ENCODE peak calls at places on chromosomes 2 and 18, in eight cellular contexts. Z is mammary epithelial cell, Q is body of pancreas, P is dorsolateral prefrontal cortex, E is sigmoid colon, L is IMR-90, R is lower lobe of right lung, I is Peyer's patch. X is an unnamed sample.
A peak's percentile ranks its signal among the peaks of the same experiment; 100 is the strongest.

GRCh38 chr18:3411854-3412268 is 38.1 kb upstream of the TGIF1 start:
- DNase-seq in Z (peak; percentile 43), P (no peak), E (no peak), Q (peak; percentile 21), L (no peak), R (peak; percentile 69), I (peak; percentile 74), X (no peak)

GRCh38 chr18:48866028-48866733 is 84.6 kb downstream of the SMAD7 start:
- DNase-seq in P (peak; percentile 82), Q (peak; percentile 90), R (peak; percentile 57), L (peak; percentile 85), Z (no peak), E (peak; percentile 87), I (no peak), X (no peak)

GRCh38 chr2:175030380-175031271 is 25.4 kb upstream of the CHN1 start:
- DNase-seq in P (peak; percentile 45), E (no peak), I (peak; percentile 49), R (no peak), Q (peak; percentile 32), Z (peak; percentile 31), L (peak; percentile 58), X (peak; percentile 24)

GRCh38 chr18:79944126-79944731 is 7.2 kb downstream of the SLC66A2 start:
- DNase-seq in P (peak; percentile 63), Q (peak; percentile 91), E (peak; percentile 67), R (peak; percentile 32), L (no peak), I (peak; percentile 41), Z (no peak), X (no peak)

GRCh38 chr2:150165988-150166965 is 321.2 kb downstream of the RND3 start:
- DNase-seq in Q (peak; percentile 29), I (no peak), E (peak; percentile 74), L (no peak), R (no peak), P (peak; percentile 29), Z (peak; percentile 76), X (no peak)

GRCh38 chr2:170814551-170815245 is 2.0 kb upstream of the GAD1 start:
- DNase-seq in Z (no peak), E (no peak), R (no peak), L (no peak), Q (no peak), I (no peak), P (no peak), X (no peak)

GRCh38 chr2:102753563-102754159 is 8.2 kb upstream of the TMEM182 start:
- DNase-seq in E (no peak), L (peak; percentile 53), R (no peak), P (no peak), Z (peak; percentile 47), Q (peak; percentile 37), I (peak; percentile 67), X (peak; percentile 25)

GRCh38 chr2:25251032-25251460 is 82.7 kb upstream of the POMC start:
- DNase-seq in R (no peak), I (no peak), P (no peak), E (no peak), L (no peak), Q (no peak), Z (no peak), X (no peak)

GRCh38 chr2:68849579-68850030 is 21.6 kb downstream of the BMP10 start:
- DNase-seq in R (no peak), L (peak; percentile 89), E (no peak), I (no peak), Q (no peak), Z (no peak), P (no peak), X (no peak)

GRCh38 chr2:169298007-169298406 is 64.3 kb downstream of the LRP2 start:
- DNase-seq in Q (no peak), E (no peak), Z (no peak), R (no peak), P (no peak), I (no peak), L (no peak), X (no peak)

GRCh38 chr2:131673400-131674173 is 145.9 kb downstream of the CCDC74A start:
- DNase-seq in Z (peak; percentile 60), R (peak; percentile 84), I (peak; percentile 88), L (peak; percentile 44), E (peak; percentile 85), Q (peak; percentile 89), P (peak; percentile 83), X (peak; percentile 58)

GRCh38 chr2:9332136-9332852 is 91.0 kb downstream of the ITGB1BP1 start:
- DNase-seq in L (no peak), Z (no peak), I (no peak), Q (no peak), P (no peak), E (no peak), R (no peak), X (no peak)

GRCh38 chr2:152031747-152032146 is 67.1 kb downstream of the CACNB4 start:
- DNase-seq in P (no peak), E (no peak), I (no peak), Q (no peak), R (no peak), Z (no peak), L (no peak), X (no peak)

GRCh38 chr2:192230864-192231453 is 36.2 kb upstream of the TMEFF2 start:
- DNase-seq in E (no peak), Z (no peak), P (no peak), R (no peak), L (no peak), I (no peak), Q (no peak), X (no peak)

GRCh38 chr2:185618630-185619029 is 120.0 kb upstream of the FSIP2 start:
- DNase-seq in Z (peak; percentile 56), P (no peak), E (no peak), Q (no peak), L (no peak), R (no peak), I (no peak), X (peak; percentile 4)

GRCh38 chr2:47172156-47172921 is 17.2 kb upstream of the STPG4 start:
- DNase-seq in L (no peak), R (no peak), Q (no peak), P (no peak), Z (no peak), I (peak; percentile 62), E (no peak), X (no peak)

GRCh38 chr2:241095594-241096290 is 6.3 kb downstream of the MTERF4 start:
- DNase-seq in I (peak; percentile 57), P (no peak), R (no peak), E (no peak), L (no peak), Z (no peak), Q (no peak), X (no peak)

GRCh38 chr2:234565842-234566619 is 69.2 kb upstream of the ARL4C start:
- DNase-seq in Q (no peak), L (no peak), P (no peak), E (no peak), Z (no peak), R (no peak), I (no peak), X (no peak)

DNA sequence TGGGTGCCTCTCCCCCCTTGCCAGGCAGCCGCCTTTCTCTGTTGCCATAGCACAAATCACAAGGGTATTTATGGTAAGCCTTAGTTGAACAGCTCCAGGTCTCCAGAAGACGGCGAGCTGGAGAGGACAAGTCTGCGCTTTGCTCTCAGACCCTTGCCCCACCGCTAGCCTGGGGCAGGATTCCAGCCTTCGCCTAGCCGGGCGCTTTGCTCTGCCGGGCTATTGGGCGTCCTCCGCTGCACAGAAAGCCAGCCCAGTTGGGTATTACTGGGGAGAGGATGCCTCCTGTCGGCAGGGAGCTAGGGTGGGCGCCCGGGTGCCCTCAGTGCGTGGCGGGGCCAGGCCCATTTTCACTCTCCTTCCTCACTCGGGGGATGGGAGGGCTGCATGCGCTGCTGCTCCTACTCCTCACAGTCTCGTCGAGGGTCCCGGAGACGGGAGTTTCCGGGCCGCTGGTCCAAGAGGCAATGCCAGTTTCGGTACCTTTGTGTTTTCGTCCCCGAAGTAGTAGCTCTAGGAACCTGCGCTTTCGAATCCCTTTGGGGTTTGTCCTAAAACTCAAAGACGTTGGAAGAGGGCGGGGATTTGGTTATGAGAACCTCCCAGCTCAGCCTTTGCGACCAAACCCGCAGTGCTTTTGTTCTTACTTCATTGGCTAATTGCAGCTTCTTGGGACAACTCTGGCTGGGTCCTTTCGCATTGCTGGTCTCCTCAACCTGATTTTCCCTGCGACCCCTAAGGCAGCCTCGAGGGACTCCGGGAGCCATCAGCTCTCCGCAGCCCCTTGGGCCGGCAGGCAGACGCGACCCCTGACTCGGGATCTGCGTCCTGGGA is 3.6 kb upstream of the DLX2 start:
- DNase-seq in E (no peak), R (no peak), I (no peak), Q (peak; percentile 43), P (no peak), Z (no peak), L (peak; percentile 43), X (no peak)
- TF ChIP-seq CTCF in E (no peak), R (peak; percentile 32), I (peak; percentile 26), Q (peak; percentile 29), P (peak; percentile 18), Z (peak; percentile 21), L (peak; percentile 66), X (peak; percentile 54)

DNA sequence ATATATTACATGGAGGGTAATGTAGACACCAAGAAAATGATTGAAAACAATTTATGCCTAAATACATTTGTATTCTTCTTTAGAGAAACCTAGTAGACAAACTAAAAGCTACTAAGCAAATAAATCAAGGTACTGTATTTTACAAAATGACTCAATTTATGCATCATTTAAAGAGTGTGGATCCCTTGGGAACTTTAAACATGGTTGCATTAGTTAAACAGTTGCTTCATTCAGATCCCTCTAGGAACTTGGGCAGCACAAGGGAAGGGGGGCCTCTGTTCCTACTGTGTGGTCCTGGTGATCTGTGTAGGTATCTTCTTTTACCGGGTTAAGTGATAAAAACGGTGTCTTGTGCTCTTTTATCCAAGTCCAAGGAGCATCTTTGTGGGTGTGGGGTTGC is 31.5 kb upstream of the ATP8B1 start:
- DNase-seq in E (no peak), I (no peak), Z (no peak), L (no peak), Q (no peak), P (no peak), R (no peak), X (no peak)
- H3K27ac ChIP-seq in E (no peak overlapping the region), I (no peak overlapping the region), Z (no peak overlapping the region), L (no peak overlapping the region), Q (no peak overlapping the region), P (no peak overlapping the region), R (no peak overlapping the region), X (no peak overlapping the region)

GRCh38 chr18:54899500-54899899 is 59.8 kb downstream of the CCDC68 start:
- DNase-seq in E (no peak), L (no peak), R (no peak), Z (no peak), P (no peak), Q (no peak), I (no peak), X (no peak)
- TF ChIP-seq CTCF in E (no peak), L (no peak), R (no peak), Z (no peak), P (no peak), Q (no peak), I (no peak), X (no peak)

DNA sequence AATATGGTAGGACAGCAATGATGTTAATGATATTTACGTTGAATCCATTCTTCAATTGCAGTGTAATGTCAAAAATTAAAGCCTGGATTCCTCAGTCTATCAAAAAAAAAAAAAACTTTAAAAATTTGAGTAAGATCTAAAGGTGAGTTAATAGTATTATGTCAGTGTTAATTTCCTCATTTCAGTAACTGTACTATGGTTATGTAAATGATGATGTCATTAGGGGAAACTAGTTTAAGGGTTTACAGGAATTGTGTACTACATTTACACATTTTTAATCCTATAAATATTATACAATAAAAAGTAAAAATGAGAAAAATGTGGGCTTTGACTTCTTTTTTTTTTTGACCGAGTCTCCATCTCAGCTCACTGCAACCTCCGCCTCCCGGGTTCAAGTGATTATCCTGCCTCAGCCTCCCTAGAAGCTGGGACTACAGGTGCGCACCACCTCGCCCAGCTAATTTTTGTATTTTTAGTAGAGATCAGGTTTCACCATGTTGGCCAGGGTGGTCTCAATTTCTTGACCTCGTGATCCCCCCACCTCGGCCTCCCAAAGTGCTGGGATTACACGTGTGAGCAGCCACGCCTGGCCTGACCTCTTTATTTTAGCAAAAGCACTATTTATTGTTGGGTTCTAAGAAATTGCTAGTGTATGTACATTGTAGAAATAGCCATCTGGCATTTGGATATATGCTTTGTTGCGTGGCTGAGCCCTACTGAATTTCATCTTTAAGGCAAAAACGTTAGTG is 106.5 kb downstream of the XIRP2 start:
- DNase-seq in P (no peak), I (no peak), L (no peak), Q (no peak), E (no peak), R (no peak), Z (no peak), X (no peak)
- H3K27ac ChIP-seq in P (no peak overlapping the region), I (no peak overlapping the region), L (no peak overlapping the region), Q (no peak overlapping the region), E (no peak overlapping the region), R (no peak overlapping the region), Z (no peak overlapping the region), X (no peak overlapping the region)